ENCODE peak calls at places on chromosomes 13 and 19, in four cellular contexts. One of them, this sample, is unnamed.

GRCh38 chr13:88622362-88622973 is 951.3 kb downstream of the SLITRK5 start:
- DNase-seq in nephron progenitor cell: no peak
- DNase-seq in AG08396: no peak
- DNase-seq in activated CD8-positive, alpha-beta memory T cell treated with anti-CD3 and anti-CD28 coated beads for 48 hours: peak; percentile 1
- DNase-seq in this sample: no peak

GRCh38 chr13:80923907-80924306 is 583.0 kb upstream of the SPRY2 start:
- DNase-seq in nephron progenitor cell: no peak
- DNase-seq in AG08396: no peak
- DNase-seq in activated CD8-positive, alpha-beta memory T cell treated with anti-CD3 and anti-CD28 coated beads for 48 hours: no peak
- DNase-seq in this sample: no peak

GRCh38 chr13:23979361-23980159 is 82.3 kb upstream of the C1QTNF9B start:
- DNase-seq in nephron progenitor cell: peak; percentile 74
- DNase-seq in AG08396: peak; percentile 91
- DNase-seq in activated CD8-positive, alpha-beta memory T cell treated with anti-CD3 and anti-CD28 coated beads for 48 hours: peak; percentile 14
- DNase-seq in this sample: no peak

GRCh38 chr13:102351486-102351885 is 50.4 kb downstream of the FGF14 start:
- DNase-seq in nephron progenitor cell: no peak
- DNase-seq in AG08396: no peak
- DNase-seq in activated CD8-positive, alpha-beta memory T cell treated with anti-CD3 and anti-CD28 coated beads for 48 hours: no peak
- DNase-seq in this sample: no peak

GRCh38 chr13:110662105-110662504 is 43.8 kb downstream of the CARS2 start:
- DNase-seq in nephron progenitor cell: no peak
- DNase-seq in AG08396: no peak
- DNase-seq in activated CD8-positive, alpha-beta memory T cell treated with anti-CD3 and anti-CD28 coated beads for 48 hours: no peak
- DNase-seq in this sample: no peak

GRCh38 chr19:12833747-12834417 is 497 bp downstream of the RTBDN start:
- DNase-seq in nephron progenitor cell: peak; percentile 65
- DNase-seq in AG08396: peak; percentile 70
- DNase-seq in activated CD8-positive, alpha-beta memory T cell treated with anti-CD3 and anti-CD28 coated beads for 48 hours: no peak
- DNase-seq in this sample: no peak

GRCh38 chr19:46975918-46976782 is 43.5 kb upstream of the NPAS1 start:
- DNase-seq in nephron progenitor cell: peak; percentile 44
- DNase-seq in AG08396: peak; percentile 90
- DNase-seq in activated CD8-positive, alpha-beta memory T cell treated with anti-CD3 and anti-CD28 coated beads for 48 hours: no peak
- DNase-seq in this sample: no peak

GRCh38 chr19:8905342-8905741 is 73.2 kb downstream of the MBD3L1 start:
- DNase-seq in nephron progenitor cell: no peak
- DNase-seq in AG08396: no peak
- DNase-seq in activated CD8-positive, alpha-beta memory T cell treated with anti-CD3 and anti-CD28 coated beads for 48 hours: no peak
- DNase-seq in this sample: no peak

GRCh38 chr19:16233081-16233776 is 35.5 kb downstream of the AP1M1 start:
- DNase-seq in nephron progenitor cell: no peak
- DNase-seq in AG08396: no peak
- DNase-seq in activated CD8-positive, alpha-beta memory T cell treated with anti-CD3 and anti-CD28 coated beads for 48 hours: no peak
- DNase-seq in this sample: no peak